ENCODE peak calls at places on chromosomes 1 and 21, in four cellular contexts. B is DND-41, F is OCI-LY7, T is lung. K is an unnamed sample.

GRCh38 chr1:15617874-15618684 is 821 bp downstream of the DDI2 start:
- DNase-seq in B (peak), F (peak), T (no peak), K (peak)

GRCh38 chr1:160307455-160307854 is 22.5 kb upstream of the PEX19 start:
- DNase-seq in B (no peak), F (peak), T (no peak), K (no peak)

GRCh38 chr1:37035828-37036666 is 1.7 kb upstream of the GRIK3 start:
- DNase-seq in B (no peak), F (peak), T (no peak), K (peak)

GRCh38 chr1:86858524-86859261 is 55.2 kb downstream of the SELENOF start:
- DNase-seq in B (no peak), F (peak), T (no peak), K (no peak)

GRCh38 chr1:110250018-110250417 is 39.9 kb downstream of the KCNC4 start:
- DNase-seq in B (no peak), F (no peak), T (no peak), K (no peak)

GRCh38 chr1:110130113-110130591 is 17.9 kb downstream of the UBL4B start:
- DNase-seq in B (no peak), F (no peak), T (no peak), K (peak)

GRCh38 chr1:232422098-232422497 is 207.8 kb downstream of the SIPA1L2 start:
- DNase-seq in B (no peak), F (no peak), T (no peak), K (no peak)

GRCh38 chr1:167666416-167666815 is 36.4 kb downstream of the RCSD1 start:
- DNase-seq in B (no peak), F (no peak), T (no peak), K (no peak)

GRCh38 chr1:247415423-247416361 is at the start of gene NLRP3:
- DNase-seq in B (peak), F (peak), T (peak), K (peak)

GRCh38 chr1:207820568-207821463 is 69.0 kb downstream of the CD46 start:
- DNase-seq in B (no peak), F (no peak), T (no peak), K (no peak)

GRCh38 chr1:46614604-46614984 is 2.0 kb downstream of the MOB3C start:
- DNase-seq in B (no peak), F (no peak), T (no peak), K (no peak)

GRCh38 chr1:68384321-68384813 is 65.4 kb downstream of the RPE65 start:
- DNase-seq in B (no peak), F (no peak), T (no peak), K (no peak)

GRCh38 chr21:34553199-34553952 is 41.4 kb upstream of the KCNE1 start:
- DNase-seq in B (no peak), F (no peak), T (no peak), K (no peak)

GRCh38 chr21:37642493-37642892 is 273.8 kb downstream of the KCNJ6 start:
- DNase-seq in B (peak), F (peak), T (no peak), K (peak)

GRCh38 chr1:209367031-209367813 is 216.3 kb upstream of the CAMK1G start:
- DNase-seq in B (no peak), F (no peak), T (no peak), K (no peak)

GRCh38 chr1:111719135-111719534 is 20.1 kb downstream of the INKA2 start:
- DNase-seq in B (no peak), F (no peak), T (no peak), K (no peak)

GRCh38 chr21:45848805-45849204 is 132.8 kb upstream of the COL6A1 start:
- DNase-seq in B (no peak), F (no peak), T (no peak), K (no peak)

GRCh38 chr1:74513396-74513795 is 985 bp upstream of the LRRC53 start:
- DNase-seq in B (no peak), F (no peak), T (no peak), K (no peak)

GRCh38 chr1:201594575-201595245 is 55.8 kb downstream of the NAV1 start:
- DNase-seq in B (peak), F (no peak), T (no peak), K (no peak)

GRCh38 chr1:51642739-51643142 is 25.8 kb downstream of the OSBPL9 start:
- DNase-seq in B (no peak), F (no peak), T (no peak), K (no peak)

GRCh38 chr1:94245747-94246438 is 8.5 kb upstream of the ARHGAP29 start:
- DNase-seq in B (no peak), F (no peak), T (no peak), K (no peak)

GRCh38 chr1:5949074-5949760 is 43.0 kb downstream of the NPHP4 start:
- DNase-seq in B (no peak), F (no peak), T (no peak), K (no peak)

GRCh38 chr1:150067184-150068182 is at the start of gene VPS45:
- DNase-seq in B (peak), F (peak), T (peak), K (peak)
- TF ChIP-seq CTCF in B (peak), F (no peak), T (no peak), K (no peak)

GRCh38 chr1:35756064-35756463 is 13.7 kb downstream of the CLSPN start:
- DNase-seq in B (no peak), F (no peak), T (no peak), K (no peak)
- TF ChIP-seq CTCF in B (no peak), F (no peak), T (no peak), K (no peak)

DNA sequence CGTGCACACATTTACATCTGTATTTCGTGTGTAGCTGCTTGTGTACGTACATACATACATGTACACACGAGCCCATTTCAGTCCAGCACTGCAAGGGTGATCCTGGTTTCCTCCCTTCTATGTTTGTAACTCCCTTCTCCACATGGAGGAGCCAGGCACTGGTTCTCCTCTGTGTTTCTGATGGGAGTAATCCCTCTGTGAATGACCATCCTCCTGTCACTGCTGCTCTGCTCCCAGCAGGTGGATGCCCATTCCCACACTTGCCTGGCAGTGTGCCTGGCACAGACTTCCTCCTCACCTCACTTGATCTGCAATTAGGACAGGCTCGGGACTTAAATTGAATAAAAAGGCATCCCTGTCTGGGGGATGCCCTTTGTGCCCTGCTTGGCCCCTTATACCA is 37.1 kb downstream of the TRAPPC10 start:
- DNase-seq in B (no peak), F (no peak), T (no peak), K (no peak)
- TF ChIP-seq CTCF in B (no peak), F (no peak), T (no peak), K (no peak)

GRCh38 chr1:29672955-29673507 is 436.7 kb downstream of the PTPRU start:
- DNase-seq in B (no peak), F (no peak), T (peak), K (no peak)

GRCh38 chr1:29672416-29672815 is 436.1 kb downstream of the PTPRU start:
- DNase-seq in B (no peak), F (no peak), T (peak), K (no peak)

GRCh38 chr1:29671446-29671845 is 435.1 kb downstream of the PTPRU start:
- DNase-seq in B (no peak), F (no peak), T (peak), K (no peak)

GRCh38 chr1:29670752-29671151 is 434.4 kb downstream of the PTPRU start:
- DNase-seq in B (no peak), F (no peak), T (peak), K (no peak)

GRCh38 chr1:29671957-29672356 is 435.6 kb downstream of the PTPRU start:
- DNase-seq in B (no peak), F (no peak), T (peak), K (no peak)
- TF ChIP-seq CTCF in B (no peak), F (no peak), T (no peak), K (no peak)

DNA sequence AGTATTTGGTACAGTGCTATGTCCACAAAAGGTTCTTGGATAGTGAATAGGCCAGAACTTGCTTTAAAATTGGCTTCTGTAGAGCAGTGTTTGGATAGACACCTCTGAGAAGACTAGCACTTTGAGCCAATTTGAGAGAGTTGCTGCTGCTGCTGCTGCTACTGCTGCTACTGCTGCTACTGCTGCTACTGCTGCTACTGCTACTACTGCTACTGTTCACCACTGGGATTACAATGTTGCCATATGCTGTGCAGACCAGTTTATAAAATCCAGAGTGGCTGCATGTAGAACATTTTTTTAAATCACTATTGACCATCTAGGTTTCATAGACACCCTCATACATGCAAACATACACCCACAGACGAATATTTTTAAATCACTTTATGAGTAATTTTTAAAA is 15.3 kb downstream of the GORAB start:
- DNase-seq in B (no peak), F (no peak), T (no peak), K (no peak)
- TF ChIP-seq CTCF in B (no peak), F (no peak), T (no peak), K (no peak)

K was measured in activated CD8-positive, alpha-beta T cell treated with anti-CD3 and anti-CD28 coated beads for 36 hours.